ENCODE peak calls at places on chromosomes 2 and 18, in five cellular contexts. Z, K, X, R and W are unnamed samples.
A peak's percentile ranks its signal among the peaks of the same experiment; 100 is the strongest.

GRCh38 chr18:44637210-44638051 is 43.3 kb upstream of the SETBP1 start:
- DNase-seq in R (no peak), Z (no peak), X (no peak), K (no peak), W (no peak)

GRCh38 chr2:225040862-225041209 is 1.4 kb downstream of the DOCK10 start:
- DNase-seq in R (no peak), Z (no peak), X (no peak), K (no peak), W (peak; percentile 25)

GRCh38 chr18:48693625-48694262 is 154.9 kb downstream of the CTIF start:
- DNase-seq in X (no peak), Z (no peak), R (no peak), K (no peak), W (no peak)

GRCh38 chr18:43606800-43607199 is 329.5 kb upstream of the SYT4 start:
- DNase-seq in R (no peak), K (no peak), Z (no peak), X (no peak), W (peak; percentile 37)

GRCh38 chr18:29418136-29418535 is 1241.2 kb upstream of the CDH2 start:
- DNase-seq in R (no peak), K (no peak), Z (no peak), X (no peak), W (no peak)

GRCh38 chr2:218252509-218253247 is 8.1 kb upstream of the GPBAR1 start:
- DNase-seq in K (no peak), R (no peak), Z (peak; percentile 23), X (peak; percentile 60), W (no peak)

GRCh38 chr2:40032650-40033319 is 253.7 kb upstream of the THUMPD2 start:
- DNase-seq in X (no peak), R (no peak), K (no peak), Z (no peak), W (no peak)

GRCh38 chr2:96437512-96437911 is 67.6 kb downstream of the NEURL3 start:
- DNase-seq in Z (no peak), R (no peak), K (no peak), X (no peak), W (no peak)

GRCh38 chr2:147345246-147345645 is 499.6 kb upstream of the ACVR2A start:
- DNase-seq in X (no peak), R (no peak), K (no peak), Z (no peak), W (no peak)

GRCh38 chr2:191632426-191632825 is 45.5 kb upstream of the NABP1 start:
- DNase-seq in X (no peak), K (no peak), Z (no peak), R (no peak), W (no peak)

GRCh38 chr18:65260030-65260429 is 490.8 kb upstream of the CDH7 start:
- DNase-seq in R (no peak), Z (no peak), X (no peak), K (no peak), W (no peak)

GRCh38 chr2:43159797-43160196 is 66.6 kb downstream of the ZFP36L2 start:
- DNase-seq in X (no peak), R (no peak), K (no peak), Z (no peak), W (no peak)

GRCh38 chr2:182631299-182631698 is 84.8 kb upstream of the DNAJC10 start:
- DNase-seq in K (no peak), X (no peak), Z (no peak), R (no peak), W (no peak)

GRCh38 chr2:36965751-36966369 is 476 bp downstream of the STRN start:
- DNase-seq in X (no peak), Z (peak; percentile 49), R (no peak), K (peak; percentile 25), W (peak; percentile 88)

GRCh38 chr2:46796843-46797625 is 118.6 kb downstream of the MCFD2 start:
- DNase-seq in Z (no peak), X (no peak), K (no peak), R (no peak), W (no peak)

GRCh38 chr2:166170356-166170755 is 42.5 kb upstream of the SCN1A start:
- DNase-seq in Z (no peak), X (no peak), R (no peak), K (no peak), W (no peak)

GRCh38 chr2:172113617-172114016 is 10.9 kb upstream of the DLX2 start:
- DNase-seq in R (no peak), K (no peak), Z (no peak), X (no peak), W (peak; percentile 49)

GRCh38 chr2:36358317-36358659 is 2.7 kb downstream of the CRIM1 start:
- DNase-seq in K (no peak), R (no peak), Z (no peak), X (no peak), W (no peak)

GRCh38 chr2:165268751-165269150 is 29.5 kb downstream of the SCN2A start:
- DNase-seq in R (no peak), X (no peak), Z (no peak), K (no peak), W (no peak)

GRCh38 chr2:225948903-225949302 is 549.4 kb downstream of the NYAP2 start:
- DNase-seq in R (no peak), X (no peak), K (no peak), Z (no peak), W (no peak)

GRCh38 chr2:38423763-38424162 is 46.7 kb upstream of the ATL2 start:
- DNase-seq in K (no peak), X (no peak), Z (no peak), R (no peak), W (no peak)

GRCh38 chr2:38416296-38417036 is 39.4 kb upstream of the ATL2 start:
- DNase-seq in R (no peak), X (no peak), Z (no peak), K (no peak), W (no peak)

GRCh38 chr2:38417745-38418689 is 40.9 kb upstream of the ATL2 start:
- DNase-seq in X (no peak), Z (no peak), K (no peak), R (no peak), W (no peak)

GRCh38 chr2:38427053-38427452 is 50.0 kb upstream of the ATL2 start:
- DNase-seq in R (no peak), Z (no peak), K (no peak), X (no peak), W (no peak)

DNA sequence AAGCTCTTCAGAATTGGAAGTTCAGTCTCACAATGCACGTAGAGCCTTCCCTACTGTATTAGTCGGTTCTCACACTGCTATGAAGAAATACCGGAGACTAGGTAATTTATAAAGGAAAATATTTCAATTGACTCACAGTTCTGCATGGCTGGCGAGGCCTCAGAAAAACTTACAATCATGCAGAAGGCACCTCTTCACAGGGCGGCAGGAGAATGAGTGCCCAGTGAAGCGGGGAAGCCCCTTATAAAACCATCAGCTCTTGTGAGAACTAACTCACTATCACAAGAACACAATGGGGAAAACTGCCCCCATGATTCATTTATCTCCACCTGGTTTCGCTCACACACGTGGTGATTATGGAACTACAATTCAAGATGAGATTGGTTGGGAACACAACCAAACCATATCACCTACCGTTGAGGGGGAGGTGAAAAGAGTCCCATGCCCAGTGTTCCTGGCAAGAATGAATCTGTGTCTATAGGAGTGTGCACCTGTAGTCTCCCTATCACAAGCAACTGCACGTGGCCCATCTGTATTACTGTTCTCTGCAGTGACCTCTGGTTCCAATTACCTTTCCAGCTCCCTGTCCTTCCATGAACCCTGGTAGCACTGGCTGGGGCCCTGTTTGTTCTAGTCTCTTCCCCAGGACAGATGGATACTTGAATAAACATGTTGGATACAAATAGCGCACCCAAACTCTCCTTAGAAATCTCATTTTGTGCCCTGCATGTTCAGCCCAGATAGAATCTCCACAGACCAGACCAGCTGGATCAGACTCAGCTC is 44.4 kb upstream of the ATL2 start:
- DNase-seq in K (no peak), Z (no peak), R (no peak), X (peak; percentile 38), W (no peak)
- TF ChIP-seq EP300 in K (no peak), Z (no peak), R (no peak), X (no peak), W (no peak)

GRCh38 chr2:171095014-171095582 is 65.6 kb downstream of the TLK1 start:
- DNase-seq in X (no peak), Z (no peak), K (no peak), R (no peak), W (no peak)

GRCh38 chr2:171102802-171103201 is 57.9 kb downstream of the TLK1 start:
- DNase-seq in X (no peak), R (no peak), K (no peak), Z (no peak), W (no peak)

GRCh38 chr2:171098607-171099006 is 62.1 kb downstream of the TLK1 start:
- DNase-seq in Z (no peak), K (no peak), X (no peak), R (no peak), W (no peak)

GRCh38 chr2:171100370-171100769 is 60.3 kb downstream of the TLK1 start:
- DNase-seq in R (no peak), K (no peak), X (no peak), Z (no peak), W (no peak)
- TF ChIP-seq EP300 in R (no peak), K (no peak), X (no peak), Z (no peak), W (no peak)

DNA sequence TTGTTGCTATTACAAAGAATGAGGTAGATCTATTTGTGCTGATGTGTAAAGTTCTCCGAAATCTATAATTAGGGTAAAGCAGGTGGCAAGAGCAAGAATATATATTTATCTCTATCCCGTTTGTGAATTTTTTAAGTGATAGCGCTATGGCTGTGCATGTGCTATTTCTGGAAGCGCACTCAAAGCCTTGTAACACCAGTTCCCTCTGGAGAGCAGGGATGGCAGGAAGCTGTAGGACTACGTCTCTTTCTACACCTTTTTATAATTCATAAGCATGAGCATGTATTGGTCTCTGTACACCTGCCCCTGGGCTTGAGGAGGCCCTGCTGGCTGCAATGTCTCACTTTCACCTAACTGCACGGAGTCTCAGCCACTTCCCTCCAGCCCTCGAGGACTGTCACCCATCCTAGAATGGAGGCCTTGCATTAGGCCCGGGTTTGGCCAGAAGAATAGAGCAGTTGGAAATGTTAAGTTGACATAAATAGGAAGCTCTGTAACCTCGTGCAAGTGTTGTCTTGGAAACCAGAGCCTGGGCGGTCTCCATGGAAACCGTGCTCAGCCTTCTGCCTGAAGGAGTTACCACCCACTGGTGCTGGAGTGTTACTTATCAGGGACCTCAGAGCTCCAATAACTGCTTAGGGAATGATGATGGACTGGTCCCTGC is 20.9 kb downstream of the ITM2C start:
- DNase-seq in Z (no peak), X (no peak), K (no peak), R (no peak), W (peak; percentile 83)
- TF ChIP-seq EP300 in Z (no peak), X (no peak), K (no peak), R (no peak), W (no peak)

GRCh38 chr2:202429164-202429980 is 53.2 kb downstream of the BMPR2 start:
- DNase-seq in X (no peak), R (no peak), Z (no peak), K (no peak), W (no peak)

GRCh38 chr2:202432776-202433175 is 56.6 kb downstream of the BMPR2 start:
- DNase-seq in X (no peak), R (no peak), Z (no peak), K (no peak), W (no peak)

GRCh38 chr2:202436631-202437030 is 60.5 kb downstream of the BMPR2 start:
- DNase-seq in K (no peak), Z (no peak), X (no peak), R (no peak), W (no peak)

DNA sequence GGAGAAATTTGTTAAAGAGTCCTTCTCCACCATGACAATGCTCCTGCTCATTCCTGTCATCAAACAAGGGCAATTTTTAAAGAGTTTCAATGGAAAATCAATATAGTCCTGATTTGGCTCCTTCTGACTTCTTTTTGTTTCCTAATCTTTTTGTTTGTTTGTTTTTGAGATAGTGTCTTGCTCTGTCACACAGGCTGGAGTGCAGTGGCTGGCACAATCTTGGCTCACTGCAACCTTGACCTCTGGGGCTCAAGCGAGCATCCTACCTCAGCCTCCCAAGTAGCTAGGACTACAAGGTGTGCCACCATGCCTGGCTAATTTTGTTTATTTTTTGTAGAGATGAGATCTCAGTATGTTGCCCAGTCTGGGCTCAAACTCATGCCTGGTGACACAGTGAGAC is 58.3 kb downstream of the BMPR2 start:
- DNase-seq in R (no peak), Z (no peak), K (no peak), X (no peak), W (no peak)
- TF ChIP-seq EP300 in R (no peak), Z (no peak), K (no peak), X (no peak), W (no peak)